ENCODE peak calls at places on chromosomes 12 and 14, in four cellular contexts. N, Y, T and Z are unnamed samples.

GRCh38 chr14:104133496-104133895 is 4.9 kb upstream of the KIF26A start:
- DNase-seq in T (no peak), N (no peak), Y (no peak), Z (no peak)

GRCh38 chr14:53882684-53883083 is 73.9 kb downstream of the BMP4 start:
- DNase-seq in Y (no peak), N (no peak), T (no peak), Z (no peak)

GRCh38 chr12:93621986-93622385 is 49.5 kb downstream of the SOCS2 start:
- DNase-seq in N (no peak), Y (no peak), T (no peak), Z (no peak)

GRCh38 chr14:89409961-89410360 is 7.1 kb downstream of the FOXN3 start:
- DNase-seq in N (no peak), Y (no peak), T (no peak), Z (no peak)

GRCh38 chr12:121989266-121989950 is 32.3 kb upstream of the BCL7A start:
- DNase-seq in Y (no peak), N (no peak), T (no peak), Z (no peak)

GRCh38 chr14:71248204-71248603 is 340.9 kb downstream of the PCNX1 start:
- DNase-seq in T (no peak), Y (no peak), N (no peak), Z (no peak)

GRCh38 chr12:117596968-117597367 is 235.5 kb upstream of the NOS1 start:
- DNase-seq in Y (no peak), N (no peak), T (no peak), Z (no peak)

GRCh38 chr14:101181717-101182313 is 278.3 kb upstream of the RTL1 start:
- DNase-seq in N (no peak), T (no peak), Y (no peak), Z (no peak)

GRCh38 chr12:90280564-90281058 is 572.0 kb upstream of the ATP2B1 start:
- DNase-seq in N (peak), Y (no peak), T (no peak), Z (no peak)

GRCh38 chr14:29240046-29240445 is 473.5 kb downstream of the FOXG1 start:
- DNase-seq in Y (no peak), N (peak), T (no peak), Z (peak)

GRCh38 chr12:3200032-3200617 is 122.9 kb downstream of the TSPAN9 start:
- DNase-seq in T (no peak), N (peak), Y (no peak), Z (no peak)

GRCh38 chr14:34297786-34298520 is 164.1 kb downstream of the SPTSSA start:
- DNase-seq in Y (no peak), T (no peak), N (peak), Z (no peak)

GRCh38 chr12:98513379-98514318 is 1.7 kb upstream of the TMPO start:
- DNase-seq in N (no peak), T (no peak), Y (peak), Z (no peak)

GRCh38 chr12:52604859-52605258 is 3.6 kb upstream of the KRT72 start:
- DNase-seq in Y (no peak), T (no peak), N (no peak), Z (no peak)

GRCh38 chr14:27236601-27237000 is 638.8 kb upstream of the NOVA1 start:
- DNase-seq in Y (no peak), N (no peak), T (no peak), Z (no peak)